ENCODE peak calls at places on chromosome 22, in four cellular contexts. M, K, Y and C are unnamed samples.

GRCh38 chr22:23906641-23907040 is 12.5 kb downstream of the MIF start:
- DNase-seq in M (no peak), K (no peak), Y (no peak), C (no peak)

GRCh38 chr22:43535336-43535735 is 123.5 kb downstream of the MPPED1 start:
- DNase-seq in M (no peak), K (no peak), Y (no peak), C (no peak)

GRCh38 chr22:48492371-48493320 is 1335.0 kb downstream of the BRD1 start:
- DNase-seq in M (no peak), K (peak; percentile 81), Y (no peak), C (peak; percentile 32)

GRCh38 chr22:41768420-41768819 is 32.1 kb upstream of the CCDC134 start:
- DNase-seq in M (no peak), K (no peak), Y (peak; percentile 76), C (no peak)

GRCh38 chr22:42022162-42022847 is 23.7 kb downstream of the WBP2NL start:
- DNase-seq in M (no peak), K (no peak), Y (no peak), C (no peak)

GRCh38 chr22:25736378-25737011 is 5.5 kb upstream of the MYO18B start:
- DNase-seq in M (peak; percentile 8), K (no peak), Y (no peak), C (no peak)

GRCh38 chr22:25692392-25692791 is 49.6 kb upstream of the MYO18B start:
- DNase-seq in M (no peak), K (no peak), Y (no peak), C (no peak)

GRCh38 chr22:24994070-24994763 is 41.7 kb downstream of the KIAA1671 start:
- DNase-seq in M (no peak), K (no peak), Y (no peak), C (no peak)

GRCh38 chr22:41381329-41382097 is at the start of gene TEF:
- DNase-seq in M (peak; percentile 97), K (peak; percentile 99), Y (peak; percentile 98), C (peak; percentile 95)

GRCh38 chr22:27022256-27022655 is 364.9 kb downstream of the MIAT start:
- DNase-seq in M (no peak), K (no peak), Y (no peak), C (no peak)

GRCh38 chr22:43011079-43011478 is 3.9 kb downstream of the PACSIN2 start:
- DNase-seq in M (no peak), K (no peak), Y (no peak), C (no peak)

GRCh38 chr22:24386814-24387550 is 40.4 kb upstream of the ADORA2A start:
- DNase-seq in M (no peak), K (no peak), Y (no peak), C (no peak)

GRCh38 chr22:42946551-42947198 is 68.3 kb downstream of the PACSIN2 start:
- DNase-seq in M (no peak), K (no peak), Y (no peak), C (no peak)

GRCh38 chr22:39833610-39834009 is 60.0 kb downstream of the ENTHD1 start:
- DNase-seq in M (no peak), K (no peak), Y (no peak), C (no peak)

GRCh38 chr22:33787645-33788456 is 132.4 kb downstream of the LARGE1 start:
- DNase-seq in M (no peak), K (no peak), Y (no peak), C (no peak)

GRCh38 chr22:43039800-43040199 is 24.9 kb upstream of the PACSIN2 start:
- DNase-seq in M (no peak), K (no peak), Y (no peak), C (no peak)

GRCh38 chr22:49094151-49094550 is 733.5 kb downstream of the BRD1 start:
- DNase-seq in M (no peak), K (no peak), Y (no peak), C (no peak)

DNA sequence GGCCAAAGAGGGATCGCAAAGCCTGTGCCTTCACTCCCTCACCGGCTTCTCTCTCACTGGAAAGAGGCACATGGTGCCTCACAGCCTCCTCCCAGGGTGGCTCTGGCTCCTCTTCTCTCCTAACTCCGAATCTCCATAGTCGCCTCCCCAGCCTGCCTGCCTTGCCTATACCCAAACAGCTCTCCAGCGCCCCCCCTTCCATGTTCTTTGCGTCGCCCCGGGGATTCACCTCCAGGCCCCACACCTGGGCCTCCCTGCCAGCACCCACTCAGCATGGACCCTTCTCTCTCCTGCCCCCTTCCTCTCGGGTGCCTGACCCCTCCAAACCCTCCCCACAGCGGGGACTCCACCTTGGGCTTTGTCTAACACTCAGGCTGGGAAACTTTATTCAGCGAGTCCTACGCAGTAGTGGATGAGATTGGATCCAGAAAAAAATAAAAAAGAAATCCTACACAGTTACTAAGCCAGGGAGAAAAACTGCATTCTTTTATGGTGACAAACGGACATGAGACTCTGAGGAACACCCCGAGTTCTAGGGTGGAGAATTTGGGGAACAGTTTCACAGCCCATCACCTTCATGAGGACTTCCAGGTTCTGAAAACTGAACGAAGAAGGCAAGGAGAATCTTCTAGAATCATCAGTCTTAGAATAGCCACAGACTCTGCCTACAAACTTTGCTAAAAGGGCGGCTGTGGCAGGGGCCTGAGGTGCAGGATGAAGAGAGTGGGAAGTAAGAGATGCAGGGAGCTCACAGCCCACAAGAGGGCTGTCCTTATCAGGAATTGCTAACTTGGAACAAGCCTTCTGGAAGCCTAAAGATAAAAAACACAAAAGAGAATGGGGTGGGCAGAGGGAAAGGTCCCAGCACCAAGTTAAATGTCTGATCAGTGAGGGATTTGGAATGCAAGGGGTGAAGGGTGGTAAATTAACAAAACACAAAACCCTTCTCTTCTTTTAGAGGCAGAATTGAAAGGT is 5.3 kb downstream of the PPM1F start:
- DNase-seq in M (no peak), K (no peak), Y (no peak), C (no peak)
- TF ChIP-seq CTCF in M (no peak), K (peak; percentile 23), Y (peak; percentile 50), C (no peak)

GRCh38 chr22:38569181-38569971 is 607 bp downstream of the DMC1 start:
- DNase-seq in M (no peak), K (no peak), Y (no peak), C (no peak)

GRCh38 chr22:38572065-38572464 is 2.1 kb upstream of the DMC1 start:
- DNase-seq in M (no peak), K (no peak), Y (no peak), C (no peak)

GRCh38 chr22:38569972-38570840 is at the start of gene DMC1:
- DNase-seq in M (peak; percentile 98), K (peak; percentile 80), Y (peak; percentile 49), C (peak; percentile 89)

GRCh38 chr22:38567531-38568245 is 2.3 kb downstream of the DMC1 start:
- DNase-seq in M (no peak), K (no peak), Y (no peak), C (no peak)

DNA sequence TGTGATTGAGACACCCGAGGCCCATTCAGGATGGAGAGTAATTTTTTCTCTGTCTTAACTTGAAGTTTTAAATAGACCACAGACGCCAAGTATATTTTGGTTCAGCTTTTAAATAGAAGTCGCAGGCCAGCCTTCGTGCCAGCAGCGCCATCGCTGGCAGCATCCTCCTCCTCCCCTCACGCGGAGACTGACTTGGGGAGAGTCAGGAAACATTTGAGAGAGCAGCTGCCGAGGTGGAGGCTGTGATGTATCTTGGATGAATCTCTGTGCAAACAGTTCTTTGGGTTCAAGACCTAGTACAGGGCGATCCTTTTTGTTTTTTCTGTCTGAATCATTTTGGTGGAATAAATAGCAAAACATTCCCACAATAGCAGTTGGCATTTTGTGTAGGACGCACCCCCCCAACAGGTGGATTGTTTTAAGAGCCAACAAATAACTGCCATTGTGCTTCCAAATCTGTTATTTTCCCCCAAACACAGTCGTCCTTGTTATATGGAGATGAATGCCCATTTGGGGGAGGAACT is 920 bp upstream of the DMC1 start:
- DNase-seq in M (peak; percentile 18), K (peak; percentile 79), Y (no peak), C (no peak)
- TF ChIP-seq CTCF in M (no peak), K (no peak), Y (no peak), C (no peak)

GRCh38 chr22:36833073-36833472 is 16.2 kb upstream of the PVALB start:
- DNase-seq in M (no peak), K (no peak), Y (peak; percentile 57), C (no peak)

GRCh38 chr22:36828815-36829214 is 12.0 kb upstream of the PVALB start:
- DNase-seq in M (no peak), K (no peak), Y (no peak), C (no peak)

GRCh38 chr22:36826262-36826661 is 9.4 kb upstream of the PVALB start:
- DNase-seq in M (no peak), K (no peak), Y (no peak), C (no peak)

GRCh38 chr22:36830601-36831000 is 13.8 kb upstream of the PVALB start:
- DNase-seq in M (no peak), K (no peak), Y (no peak), C (no peak)

DNA sequence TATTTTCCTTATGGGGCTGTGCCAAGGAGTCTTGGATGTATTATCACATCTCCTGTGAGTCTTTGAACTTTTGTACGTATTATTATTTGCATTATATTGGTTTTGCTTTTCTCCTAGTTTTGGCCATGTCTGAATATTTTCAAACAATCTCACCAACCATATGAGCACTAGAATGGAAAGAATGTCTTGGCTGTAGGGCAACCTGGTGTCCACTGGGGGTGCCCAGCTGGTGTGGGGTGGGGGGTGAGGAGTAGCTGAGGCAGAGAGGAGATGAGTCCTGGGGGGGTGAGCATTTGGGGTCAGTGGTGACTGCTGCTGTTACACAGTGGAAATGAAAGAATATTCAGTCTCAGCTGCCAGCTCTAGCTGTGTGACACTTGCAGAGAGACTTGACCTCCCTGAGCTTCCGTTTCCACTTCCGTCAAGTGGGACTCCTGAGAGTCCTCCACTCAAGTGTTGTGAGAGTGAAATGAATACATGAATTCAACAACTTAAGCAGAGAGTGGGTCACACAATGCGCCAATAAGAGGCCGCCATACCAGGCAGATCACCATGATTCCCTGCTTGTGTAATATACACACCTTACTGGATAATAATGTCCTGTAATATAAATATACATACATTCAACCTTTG is 12.7 kb upstream of the PVALB start:
- DNase-seq in M (no peak), K (no peak), Y (no peak), C (no peak)
- TF ChIP-seq CTCF in M (no peak), K (no peak), Y (no peak), C (no peak)

DNA sequence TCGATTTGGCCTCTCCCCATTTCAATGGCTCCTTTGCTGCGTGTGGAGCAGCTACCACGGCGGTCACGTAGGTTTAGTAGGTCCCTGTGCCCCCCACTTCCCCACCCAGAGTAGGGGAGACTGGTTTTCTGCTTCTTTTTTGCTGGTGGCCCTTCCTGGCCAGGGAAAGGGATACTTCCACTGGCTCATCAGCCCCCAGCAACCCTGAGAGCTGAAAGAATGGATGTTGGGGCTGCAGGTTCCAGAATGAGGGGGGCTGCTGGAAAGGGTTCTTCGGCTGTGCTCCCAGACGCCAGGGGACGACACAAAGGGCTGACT is 78.8 kb upstream of the WNT7B start:
- DNase-seq in M (no peak), K (no peak), Y (peak; percentile 33), C (no peak)
- TF ChIP-seq CTCF in M (no peak), K (no peak), Y (no peak), C (no peak)

GRCh38 chr22:44577391-44578114 is 79.5 kb upstream of the RTL6 start:
- DNase-seq in M (no peak), K (no peak), Y (no peak), C (no peak)
- TF ChIP-seq CTCF in M (no peak), K (no peak), Y (no peak), C (no peak)

DNA sequence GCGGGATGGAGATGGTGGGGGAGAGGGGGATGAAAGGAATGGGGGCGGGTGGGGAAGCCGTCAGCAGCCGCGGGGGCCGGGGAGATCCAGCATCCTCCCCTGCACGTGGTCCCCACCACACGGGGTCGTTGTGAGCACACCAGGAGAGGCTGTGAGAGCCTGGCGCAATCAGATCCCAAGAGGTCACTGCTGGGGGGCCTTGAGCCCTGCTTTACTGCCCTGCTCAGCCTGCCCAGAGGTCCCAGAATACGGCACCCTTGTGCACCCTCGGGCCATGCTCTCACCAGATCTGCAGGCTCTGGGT is 7.4 kb downstream of the CABP7 start:
- DNase-seq in M (no peak), K (no peak), Y (no peak), C (no peak)
- TF ChIP-seq CTCF in M (no peak), K (no peak), Y (peak; percentile 20), C (no peak)